ENCODE peak calls at places on chromosome 9, in ten cellular contexts. N is H1, B is GM12878, O is astrocyte, P is K562, J is GM23338, W is GM23248, Q is MM.1S, A is mammary epithelial cell, F is PC-3. V is an unnamed sample.

GRCh38 chr9:99105152-99106043 is 485 bp downstream of the TGFBR1 start:
- DNase-seq in N (no peak), B (no peak), O (peak; percentile 81), P (peak; percentile 71), J (peak; percentile 62), W (peak; percentile 91), Q (peak; percentile 60), A (peak; percentile 83), F (peak; percentile 50), V (peak; percentile 82)

GRCh38 chr9:113988951-113989780 is 88.9 kb downstream of the AMBP start:
- DNase-seq in N (no peak), B (no peak), O (no peak), P (no peak), J (no peak), W (peak; percentile 39), Q (no peak), A (no peak), F (no peak), V (peak; percentile 59)

GRCh38 chr9:125438506-125439433 is 177.1 kb downstream of the GAPVD1 start:
- DNase-seq in N (no peak), B (no peak), O (no peak), P (no peak), J (no peak), W (no peak), Q (no peak), A (no peak), F (no peak), V (no peak)

GRCh38 chr9:114401344-114401743 is 13.6 kb upstream of the AKNA start:
- DNase-seq in N (no peak), B (no peak), O (no peak), P (no peak), J (no peak), W (no peak), Q (no peak), A (no peak), F (no peak), V (no peak)

GRCh38 chr9:811101-811531 is 30.4 kb upstream of the DMRT1 start:
- DNase-seq in N (no peak), B (no peak), O (peak; percentile 30), P (no peak), J (no peak), W (peak; percentile 24), Q (no peak), A (peak; percentile 73), F (peak; percentile 87), V (peak; percentile 3)

GRCh38 chr9:127612993-127613954 is 1.2 kb downstream of the STXBP1 start:
- DNase-seq in N (no peak), B (no peak), O (peak; percentile 63), P (peak; percentile 72), J (peak; percentile 81), W (peak; percentile 87), Q (no peak), A (peak; percentile 84), F (peak; percentile 30), V (peak; percentile 73)

GRCh38 chr9:117926031-117926655 is 221.9 kb downstream of the TLR4 start:
- DNase-seq in N (no peak), B (no peak), O (peak; percentile 16), P (no peak), J (peak; percentile 11), W (peak; percentile 5), Q (no peak), A (no peak), F (no peak), V (no peak)

GRCh38 chr9:94806307-94806893 is 79.9 kb downstream of the AOPEP start:
- DNase-seq in N (no peak), B (peak; percentile 31), O (no peak), P (no peak), J (no peak), W (peak; percentile 61), Q (no peak), A (peak; percentile 71), F (peak; percentile 41), V (peak; percentile 41)

DNA sequence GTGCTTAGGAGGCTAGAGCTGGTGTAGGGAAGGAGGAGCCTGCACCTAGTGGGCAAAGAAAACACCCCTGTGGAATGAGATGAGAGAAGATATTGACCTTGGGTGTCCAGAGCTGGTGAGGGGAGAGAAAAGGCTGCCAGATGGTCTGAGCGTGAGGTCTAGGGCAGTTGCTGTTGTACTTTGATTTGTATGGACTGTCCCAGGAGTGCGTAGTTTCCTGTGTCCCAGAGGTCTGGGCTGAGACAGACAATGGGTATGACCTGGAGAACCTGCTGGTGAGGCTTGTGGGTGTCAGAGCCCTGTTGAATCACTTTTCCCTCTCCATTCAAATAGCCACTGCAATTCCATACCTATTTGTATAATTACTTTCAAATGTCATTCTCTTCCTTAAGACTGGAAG is 16.5 kb downstream of the DAPK1 start:
- DNase-seq in N (no peak), B (no peak), O (no peak), P (no peak), J (no peak), W (no peak), Q (no peak), A (no peak), F (no peak), V (no peak)
- H3K36me3 ChIP-seq in N (no peaks in the 10 kb centered on the region), B (no peaks in the 10 kb centered on the region), O (no peaks in the 10 kb centered on the region), P (peaks cover 11% of the 10 kb centered on the region), J (peaks cover 25% of the 10 kb centered on the region), W (no peaks in the 10 kb centered on the region), Q (peaks cover 2% of the 10 kb centered on the region), A (no peaks in the 10 kb centered on the region), F (no peaks in the 10 kb centered on the region), V (no peaks in the 10 kb centered on the region)

GRCh38 chr9:34986541-34987047 is 3.0 kb upstream of the DNAJB5 start:
- DNase-seq in N (no peak), B (no peak), O (peak; percentile 18), P (no peak), J (peak; percentile 69), W (peak; percentile 45), Q (no peak), A (no peak), F (no peak), V (no peak)

GRCh38 chr9:34985311-34985899 is 4.1 kb upstream of the DNAJB5 start:
- DNase-seq in N (no peak), B (no peak), O (peak; percentile 19), P (peak; percentile 74), J (peak; percentile 84), W (peak; percentile 70), Q (peak; percentile 65), A (peak; percentile 47), F (peak; percentile 65), V (peak; percentile 68)

GRCh38 chr9:34988218-34989055 is 1.1 kb upstream of the DNAJB5 start:
- DNase-seq in N (no peak), B (no peak), O (no peak), P (peak; percentile 46), J (peak; percentile 73), W (peak; percentile 79), Q (no peak), A (no peak), F (no peak), V (peak; percentile 6)

GRCh38 chr9:34989056-34989945 is at the start of gene DNAJB5:
- DNase-seq in N (peak; percentile 98), B (peak; percentile 97), O (peak; percentile 99), P (peak; percentile 96), J (peak; percentile 99), W (peak; percentile 99), Q (peak; percentile 99), A (peak; percentile 99), F (peak; percentile 95), V (peak; percentile 100)

DNA sequence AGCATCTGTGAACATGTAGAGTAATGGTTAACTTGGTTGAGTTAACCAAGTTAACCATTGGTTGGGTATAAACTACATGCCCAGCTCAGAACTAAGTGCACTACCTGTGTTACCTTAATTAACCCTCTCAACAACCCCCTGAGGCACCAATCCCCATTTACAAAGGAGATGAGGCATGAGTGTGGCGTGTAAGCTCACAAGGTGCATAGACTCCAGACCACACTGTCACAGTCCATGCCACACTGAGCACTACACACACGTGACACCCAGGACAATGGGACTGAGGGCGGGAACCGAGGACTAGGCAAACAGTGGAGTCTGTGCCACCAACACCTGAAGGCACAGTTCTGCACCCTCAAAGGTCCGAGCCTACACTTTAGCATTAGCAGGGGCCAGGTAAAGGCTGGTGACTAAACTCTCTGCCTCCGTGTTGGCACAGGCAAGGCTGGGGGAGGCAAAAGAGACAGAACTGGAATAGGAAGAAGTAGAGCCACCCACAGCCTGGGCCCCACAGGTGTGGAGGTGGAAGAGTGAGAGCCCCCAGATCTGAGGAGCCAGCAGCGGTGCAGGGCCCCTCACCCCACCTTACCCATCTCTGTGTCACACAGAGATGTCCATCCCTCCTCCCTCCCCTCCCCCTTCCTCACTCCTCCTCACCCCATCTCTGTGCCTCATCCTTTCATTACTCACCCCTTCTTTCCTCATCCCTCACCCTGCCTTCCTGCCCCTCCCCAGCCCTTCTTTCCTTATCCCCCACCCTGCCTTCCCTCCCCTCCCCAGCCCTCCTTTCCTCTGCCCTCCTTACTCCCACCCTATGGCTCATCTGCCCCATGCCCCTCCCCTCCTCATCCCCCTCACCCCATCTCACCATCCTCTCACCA is 2.1 kb upstream of the DNAJB5 start:
- DNase-seq in N (no peak), B (no peak), O (no peak), P (no peak), J (no peak), W (peak; percentile 61), Q (no peak), A (no peak), F (no peak), V (no peak)
- H3K4me1 ChIP-seq in N (peaks cover 27% of the 10 kb centered on the region), B (peaks cover 50% of the 10 kb centered on the region), O (peaks cover 27% of the 10 kb centered on the region), P (peaks cover 13% of the 10 kb centered on the region), J (peaks cover 31% of the 10 kb centered on the region), W (peaks cover 45% of the 10 kb centered on the region), Q (peaks cover 5% of the 10 kb centered on the region), A (peaks cover 34% of the 10 kb centered on the region), F (peaks cover 11% of the 10 kb centered on the region), V (peaks cover 13% of the 10 kb centered on the region)

GRCh38 chr9:119280740-119281485 is 88.3 kb downstream of the BRINP1 start:
- DNase-seq in N (no peak), B (no peak), O (peak; percentile 54), P (no peak), J (no peak), W (no peak), Q (no peak), A (no peak), F (no peak), V (no peak)

GRCh38 chr9:119283118-119283794 is 86.0 kb downstream of the BRINP1 start:
- DNase-seq in N (peak; percentile 59), B (no peak), O (peak; percentile 88), P (no peak), J (peak; percentile 84), W (peak; percentile 78), Q (no peak), A (peak; percentile 65), F (no peak), V (no peak)

GRCh38 chr9:119284118-119284517 is 85.1 kb downstream of the BRINP1 start:
- DNase-seq in N (no peak), B (no peak), O (peak; percentile 63), P (no peak), J (peak; percentile 78), W (peak; percentile 55), Q (no peak), A (no peak), F (no peak), V (no peak)

GRCh38 chr9:119284587-119285337 is 84.5 kb downstream of the BRINP1 start:
- DNase-seq in N (no peak), B (no peak), O (peak; percentile 72), P (no peak), J (no peak), W (peak; percentile 84), Q (no peak), A (no peak), F (no peak), V (no peak)

GRCh38 chr9:119282476-119283117 is 86.6 kb downstream of the BRINP1 start:
- DNase-seq in N (no peak), B (no peak), O (peak; percentile 76), P (no peak), J (peak; percentile 67), W (no peak), Q (no peak), A (no peak), F (no peak), V (no peak)
- TF ChIP-seq EZH2 in N (no peak), B (no peak), O (no peak), P (no peak), J (no peak), W (no peak), Q (no peak), A (no peak), F (no peak), V (no peak)

DNA sequence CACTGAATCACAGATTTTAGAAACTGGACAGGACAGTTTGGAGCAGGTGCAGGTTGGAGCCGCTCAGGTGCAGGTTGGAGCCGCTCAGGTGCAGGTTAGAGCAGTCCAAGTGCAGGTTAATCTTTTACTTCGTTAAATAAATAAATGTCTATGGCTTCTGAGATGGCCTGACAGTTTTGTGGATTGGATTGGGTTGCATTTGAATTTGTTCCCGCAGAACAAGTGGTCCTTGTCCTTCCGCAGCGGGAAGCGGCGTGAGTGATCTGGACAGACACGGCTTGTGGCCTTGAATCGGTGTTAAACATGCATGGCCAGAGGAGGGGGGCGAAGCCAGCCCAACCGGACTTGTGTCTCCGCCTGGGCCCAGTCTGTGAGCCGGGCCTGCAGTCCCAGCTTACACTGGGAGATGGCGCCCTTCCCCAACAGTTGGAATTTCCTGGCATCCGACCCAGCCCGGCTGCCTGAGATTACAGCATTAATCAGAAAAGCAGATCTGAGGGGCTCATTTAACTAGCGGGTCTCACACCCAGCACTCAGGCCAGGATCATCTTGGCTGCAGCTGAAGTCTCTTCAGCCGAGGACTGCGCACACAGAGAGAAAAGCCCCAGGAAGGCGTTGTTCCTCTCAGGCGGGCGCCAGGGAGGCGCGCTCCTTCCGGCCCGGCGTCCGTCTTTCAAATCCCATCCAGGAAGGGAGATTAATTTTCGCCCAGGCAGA is 1.5 kb upstream of the OLFM1 start:
- DNase-seq in N (peak; percentile 65), B (no peak), O (peak; percentile 11), P (peak; percentile 63), J (peak; percentile 91), W (peak; percentile 86), Q (peak; percentile 13), A (peak; percentile 33), F (peak; percentile 71), V (peak; percentile 41)
- H3K36me3 ChIP-seq in N (no peaks in the 10 kb centered on the region), B (no peaks in the 10 kb centered on the region), O (no peaks in the 10 kb centered on the region), P (no peaks in the 10 kb centered on the region), J (no peaks in the 10 kb centered on the region), W (no peaks in the 10 kb centered on the region), Q (no peaks in the 10 kb centered on the region), A (no peaks in the 10 kb centered on the region), F (no peaks in the 10 kb centered on the region), V (no peaks in the 10 kb centered on the region)

V was measured in fibroblast of lung.